ENCODE peak calls at places on chromosomes 1 and 21, in six cellular contexts. W is COR-L47; T is NCI-H446 treated with DMSO at 0.1 percent for 48 hours; V is HFFc6; J is stimulated activated CD4-positive, alpha-beta T cell treated with anti-CD3 and anti-CD28 coated beads, Interleukin-12 subunit alpha, Interleukin-12 subunit beta, amount 100 ng/mL, for 24 hours; I is A549. B is an unnamed sample.

GRCh38 chr1:19359357-19359756 is 47.2 kb downstream of the SLC66A1 start:
- DNase-seq in W (no peak), T (no peak), V (no peak), J (no peak), I (no peak), B (no peak)

GRCh38 chr1:64000021-64000420 is 203.4 kb upstream of the UBE2U start:
- DNase-seq in W (no peak), T (no peak), V (peak), J (no peak), I (peak), B (peak)

GRCh38 chr1:228142616-228143203 is 2.6 kb downstream of the GUK1 start:
- DNase-seq in W (peak), T (no peak), V (no peak), J (no peak), I (no peak), B (no peak)

GRCh38 chr1:7642781-7643180 is 128.3 kb upstream of the VAMP3 start:
- DNase-seq in W (no peak), T (no peak), V (no peak), J (no peak), I (no peak), B (no peak)

GRCh38 chr1:117707371-117707770 is 101.5 kb downstream of the TENT5C start:
- DNase-seq in W (no peak), T (no peak), V (no peak), J (no peak), I (no peak), B (no peak)

GRCh38 chr1:234862360-234862943 is 252.5 kb upstream of the IRF2BP2 start:
- DNase-seq in W (no peak), T (no peak), V (no peak), J (no peak), I (no peak), B (no peak)

GRCh38 chr21:38268859-38269566 is 12.2 kb downstream of the KCNJ15 start:
- DNase-seq in W (no peak), T (no peak), V (no peak), J (no peak), I (no peak), B (no peak)

GRCh38 chr1:29708818-29709710 is 472.7 kb downstream of the PTPRU start:
- DNase-seq in W (peak), T (no peak), V (peak), J (no peak), I (peak), B (peak)

GRCh38 chr1:217498209-217498608 is 132.7 kb downstream of the GPATCH2 start:
- DNase-seq in W (no peak), T (no peak), V (no peak), J (no peak), I (no peak), B (no peak)

GRCh38 chr1:229114781-229115417 is 156.0 kb upstream of the RAB4A start:
- DNase-seq in W (no peak), T (no peak), V (no peak), J (no peak), I (no peak), B (no peak)

GRCh38 chr1:38064232-38064903 is 17.8 kb upstream of the POU3F1 start:
- DNase-seq in W (no peak), T (no peak), V (peak), J (no peak), I (no peak), B (no peak)

GRCh38 chr1:99629164-99629563 is 16.7 kb upstream of the PALMD start:
- DNase-seq in W (no peak), T (no peak), V (no peak), J (no peak), I (no peak), B (no peak)

GRCh38 chr21:17390575-17390974 is 122.3 kb upstream of the CXADR start:
- DNase-seq in W (no peak), T (no peak), V (no peak), J (no peak), I (no peak), B (no peak)

GRCh38 chr21:31678478-31678877 is 19.0 kb downstream of the SOD1 start:
- DNase-seq in W (no peak), T (no peak), V (no peak), J (no peak), I (no peak), B (no peak)

GRCh38 chr1:72281144-72281543 is 1.2 kb downstream of the NEGR1 start:
- DNase-seq in W (no peak), T (no peak), V (peak), J (no peak), I (no peak), B (no peak)

B was measured in AG09319.